ENCODE peak calls at places on chromosomes 11 and 22, in seven cellular contexts. One of them, this sample, is unnamed.

GRCh38 chr11:32960553-32961164 is 55.0 kb upstream of the DEPDC7 start:
- DNase-seq in mesenchymal stem cell: peak
- DNase-seq in IMR-90: peak
- DNase-seq in H1: no peak
- DNase-seq in neuronal stem cell: peak
- DNase-seq in H9: no peak
- DNase-seq in mesendoderm: peak
- DNase-seq in this sample: peak

GRCh38 chr11:69383946-69384547 is 90.1 kb downstream of the MYEOV start:
- DNase-seq in H1: no peak
- DNase-seq in mesenchymal stem cell: no peak
- DNase-seq in H9: no peak
- DNase-seq in neuronal stem cell: no peak
- DNase-seq in IMR-90: no peak
- DNase-seq in mesendoderm: no peak
- DNase-seq in this sample: no peak

GRCh38 chr11:113470233-113470632 is 5.0 kb downstream of the DRD2 start:
- DNase-seq in IMR-90: no peak
- DNase-seq in mesenchymal stem cell: no peak
- DNase-seq in mesendoderm: no peak
- DNase-seq in H1: no peak
- DNase-seq in neuronal stem cell: no peak
- DNase-seq in H9: no peak
- DNase-seq in this sample: no peak

GRCh38 chr11:2796091-2796490 is 89.5 kb downstream of the CDKN1C start:
- DNase-seq in mesenchymal stem cell: no peak
- DNase-seq in H9: no peak
- DNase-seq in H1: peak
- DNase-seq in mesendoderm: no peak
- DNase-seq in IMR-90: no peak
- DNase-seq in neuronal stem cell: no peak
- DNase-seq in this sample: no peak

GRCh38 chr22:44369241-44369652 is 56.5 kb upstream of the SHISAL1 start:
- DNase-seq in IMR-90: no peak
- DNase-seq in H9: peak
- DNase-seq in H1: peak
- DNase-seq in mesenchymal stem cell: no peak
- DNase-seq in neuronal stem cell: no peak
- DNase-seq in mesendoderm: peak
- DNase-seq in this sample: no peak

GRCh38 chr22:44479662-44480061 is 18.4 kb downstream of the RTL6 start:
- DNase-seq in H1: no peak
- DNase-seq in H9: no peak
- DNase-seq in mesendoderm: no peak
- DNase-seq in neuronal stem cell: no peak
- DNase-seq in mesenchymal stem cell: no peak
- DNase-seq in IMR-90: no peak
- DNase-seq in this sample: no peak

GRCh38 chr11:57650739-57651090 is 1.0 kb upstream of the YPEL4 start:
- DNase-seq in neuronal stem cell: no peak
- DNase-seq in H9: no peak
- DNase-seq in H1: no peak
- DNase-seq in IMR-90: no peak
- DNase-seq in mesenchymal stem cell: no peak
- DNase-seq in mesendoderm: peak
- DNase-seq in this sample: peak

GRCh38 chr11:18392434-18393321 is 1.7 kb upstream of the LDHA start:
- DNase-seq in mesendoderm: no peak
- DNase-seq in neuronal stem cell: no peak
- DNase-seq in IMR-90: no peak
- DNase-seq in H1: no peak
- DNase-seq in H9: no peak
- DNase-seq in mesenchymal stem cell: no peak
- DNase-seq in this sample: no peak

GRCh38 chr11:5722622-5723021 is 13.6 kb upstream of the OR56B1 start:
- DNase-seq in H9: no peak
- DNase-seq in neuronal stem cell: no peak
- DNase-seq in mesenchymal stem cell: no peak
- DNase-seq in mesendoderm: no peak
- DNase-seq in H1: no peak
- DNase-seq in IMR-90: no peak
- DNase-seq in this sample: peak

GRCh38 chr11:130146797-130147196 is 12.8 kb upstream of the ST14 start:
- DNase-seq in mesenchymal stem cell: no peak
- DNase-seq in mesendoderm: no peak
- DNase-seq in H9: no peak
- DNase-seq in IMR-90: no peak
- DNase-seq in neuronal stem cell: no peak
- DNase-seq in H1: no peak
- DNase-seq in this sample: peak

GRCh38 chr11:2830030-2830812 is 55.4 kb downstream of the CDKN1C start:
- DNase-seq in IMR-90: no peak
- DNase-seq in H9: no peak
- DNase-seq in mesenchymal stem cell: no peak
- DNase-seq in mesendoderm: no peak
- DNase-seq in H1: no peak
- DNase-seq in neuronal stem cell: no peak
- DNase-seq in this sample: no peak

GRCh38 chr11:1744137-1744878 is 6.1 kb downstream of the IFITM10 start:
- DNase-seq in IMR-90: no peak
- DNase-seq in H9: no peak
- DNase-seq in mesenchymal stem cell: no peak
- DNase-seq in neuronal stem cell: no peak
- DNase-seq in H1: no peak
- DNase-seq in mesendoderm: no peak
- DNase-seq in this sample: peak

GRCh38 chr22:40533712-40534378 is 102.7 kb downstream of the MRTFA start:
- DNase-seq in neuronal stem cell: no peak
- DNase-seq in IMR-90: peak
- DNase-seq in mesenchymal stem cell: peak
- DNase-seq in H1: no peak
- DNase-seq in mesendoderm: peak
- DNase-seq in H9: no peak
- DNase-seq in this sample: peak

GRCh38 chr11:130165601-130166456 is 6.2 kb downstream of the ST14 start:
- DNase-seq in neuronal stem cell: no peak
- DNase-seq in mesenchymal stem cell: no peak
- DNase-seq in mesendoderm: no peak
- DNase-seq in H1: no peak
- DNase-seq in IMR-90: no peak
- DNase-seq in H9: no peak
- DNase-seq in this sample: no peak

GRCh38 chr11:58805065-58805464 is 39.4 kb downstream of the GLYATL2 start:
- DNase-seq in IMR-90: peak
- DNase-seq in neuronal stem cell: no peak
- DNase-seq in H9: no peak
- DNase-seq in mesendoderm: no peak
- DNase-seq in H1: no peak
- DNase-seq in mesenchymal stem cell: no peak
- DNase-seq in this sample: peak

GRCh38 chr11:120752668-120753067 is 241.1 kb downstream of the GRIK4 start:
- DNase-seq in IMR-90: no peak
- DNase-seq in mesenchymal stem cell: no peak
- DNase-seq in mesendoderm: no peak
- DNase-seq in H9: no peak
- DNase-seq in H1: no peak
- DNase-seq in neuronal stem cell: no peak
- DNase-seq in this sample: no peak

GRCh38 chr22:48827228-48827810 is 1000.4 kb downstream of the BRD1 start:
- DNase-seq in IMR-90: no peak
- DNase-seq in H1: peak
- DNase-seq in mesenchymal stem cell: no peak
- DNase-seq in mesendoderm: no peak
- DNase-seq in H9: no peak
- DNase-seq in neuronal stem cell: no peak
- DNase-seq in this sample: no peak

GRCh38 chr11:67607507-67607906 is 771 bp downstream of the NDUFV1 start:
- DNase-seq in IMR-90: no peak
- DNase-seq in H1: no peak
- DNase-seq in neuronal stem cell: no peak
- DNase-seq in mesenchymal stem cell: no peak
- DNase-seq in mesendoderm: no peak
- DNase-seq in H9: no peak
- DNase-seq in this sample: no peak

GRCh38 chr22:45543243-45543642 is 40.6 kb downstream of the FBLN1 start:
- DNase-seq in mesendoderm: no peak
- DNase-seq in H9: no peak
- DNase-seq in neuronal stem cell: no peak
- DNase-seq in H1: no peak
- DNase-seq in IMR-90: no peak
- DNase-seq in mesenchymal stem cell: no peak
- DNase-seq in this sample: no peak

GRCh38 chr11:86414032-86414431 is 39.3 kb downstream of the CCDC81 start:
- DNase-seq in H1: no peak
- DNase-seq in H9: no peak
- DNase-seq in mesendoderm: no peak
- DNase-seq in IMR-90: no peak
- DNase-seq in neuronal stem cell: no peak
- DNase-seq in mesenchymal stem cell: no peak
- DNase-seq in this sample: no peak

GRCh38 chr11:107591098-107591445 is at the start of gene ELMOD1:
- DNase-seq in neuronal stem cell: peak
- DNase-seq in IMR-90: peak
- DNase-seq in mesendoderm: peak
- DNase-seq in H9: peak
- DNase-seq in mesenchymal stem cell: peak
- DNase-seq in H1: peak
- DNase-seq in this sample: peak

GRCh38 chr11:72738199-72739141 is 13.7 kb downstream of the ARAP1 start:
- DNase-seq in mesenchymal stem cell: peak
- DNase-seq in H9: no peak
- DNase-seq in IMR-90: peak
- DNase-seq in H1: no peak
- DNase-seq in mesendoderm: peak
- DNase-seq in neuronal stem cell: no peak
- DNase-seq in this sample: peak

GRCh38 chr22:47055461-47055860 is 293.0 kb downstream of the TBC1D22A start:
- DNase-seq in IMR-90: no peak
- DNase-seq in neuronal stem cell: no peak
- DNase-seq in H1: no peak
- DNase-seq in mesenchymal stem cell: no peak
- DNase-seq in H9: no peak
- DNase-seq in mesendoderm: no peak
- DNase-seq in this sample: no peak

GRCh38 chr22:36304429-36304828 is 51.5 kb downstream of the APOL1 start:
- DNase-seq in H1: no peak
- DNase-seq in mesendoderm: no peak
- DNase-seq in mesenchymal stem cell: peak
- DNase-seq in neuronal stem cell: no peak
- DNase-seq in IMR-90: peak
- DNase-seq in H9: no peak
- DNase-seq in this sample: no peak

GRCh38 chr11:66070604-66071325 is 693 bp downstream of the PACS1 start:
- DNase-seq in mesenchymal stem cell: peak
- DNase-seq in H9: peak
- DNase-seq in IMR-90: peak
- DNase-seq in mesendoderm: peak
- DNase-seq in H1: peak
- DNase-seq in neuronal stem cell: no peak
- DNase-seq in this sample: peak

GRCh38 chr11:120950880-120951279 is 73.0 kb upstream of the TBCEL start:
- DNase-seq in H1: no peak
- DNase-seq in mesendoderm: peak
- DNase-seq in neuronal stem cell: no peak
- DNase-seq in IMR-90: no peak
- DNase-seq in mesenchymal stem cell: no peak
- DNase-seq in H9: no peak
- DNase-seq in this sample: no peak

GRCh38 chr22:29457730-29458129 is 19.3 kb downstream of the RFPL1 start:
- DNase-seq in mesenchymal stem cell: peak
- DNase-seq in mesendoderm: peak
- DNase-seq in H9: peak
- DNase-seq in IMR-90: peak
- DNase-seq in H1: peak
- DNase-seq in neuronal stem cell: peak
- DNase-seq in this sample: peak

GRCh38 chr22:31488988-31489617 is 539 bp downstream of the EIF4ENIF1 start:
- DNase-seq in IMR-90: peak
- DNase-seq in H9: peak
- DNase-seq in neuronal stem cell: peak
- DNase-seq in H1: peak
- DNase-seq in mesendoderm: peak
- DNase-seq in mesenchymal stem cell: peak
- DNase-seq in this sample: peak

GRCh38 chr11:121894581-121894980 is 221.4 kb downstream of the BLID start:
- DNase-seq in IMR-90: peak
- DNase-seq in mesenchymal stem cell: peak
- DNase-seq in H1: no peak
- DNase-seq in H9: no peak
- DNase-seq in mesendoderm: no peak
- DNase-seq in neuronal stem cell: no peak
- DNase-seq in this sample: no peak

GRCh38 chr11:96002754-96003290 is 78.9 kb upstream of the MTMR2 start:
- DNase-seq in mesenchymal stem cell: no peak
- DNase-seq in H1: no peak
- DNase-seq in mesendoderm: no peak
- DNase-seq in H9: no peak
- DNase-seq in neuronal stem cell: no peak
- DNase-seq in IMR-90: no peak
- DNase-seq in this sample: no peak
- H2BK120ac ChIP-seq in mesenchymal stem cell: no peak
- H2BK120ac ChIP-seq in H1: no peak
- H2BK120ac ChIP-seq in mesendoderm: no peak
- H2BK120ac ChIP-seq in H9: no peak
- H2BK120ac ChIP-seq in neuronal stem cell: no peak
- H2BK120ac ChIP-seq in IMR-90: no peak
- H2BK120ac ChIP-seq in this sample: no peak

GRCh38 chr22:50700387-50701075 is 27.9 kb downstream of the SHANK3 start:
- DNase-seq in IMR-90: no peak
- DNase-seq in H1: no peak
- DNase-seq in H9: no peak
- DNase-seq in mesenchymal stem cell: no peak
- DNase-seq in mesendoderm: no peak
- DNase-seq in neuronal stem cell: no peak
- DNase-seq in this sample: no peak
- H2BK5ac ChIP-seq in IMR-90: no peak
- H2BK5ac ChIP-seq in H1: no peak
- H2BK5ac ChIP-seq in H9: no peak
- H2BK5ac ChIP-seq in mesenchymal stem cell: no peak
- H2BK5ac ChIP-seq in mesendoderm: no peak
- H2BK5ac ChIP-seq in neuronal stem cell: peak
- H2BK5ac ChIP-seq in this sample: no peak

GRCh38 chr11:64038500-64038899 is 2.8 kb downstream of the FLRT1 start:
- DNase-seq in H9: no peak
- DNase-seq in mesendoderm: no peak
- DNase-seq in IMR-90: no peak
- DNase-seq in mesenchymal stem cell: no peak
- DNase-seq in H1: no peak
- DNase-seq in neuronal stem cell: no peak
- DNase-seq in this sample: no peak
- H4K8ac ChIP-seq in H9: no peak
- H4K8ac ChIP-seq in mesendoderm: no peak
- H4K8ac ChIP-seq in IMR-90: no peak
- H4K8ac ChIP-seq in mesenchymal stem cell: no peak
- H4K8ac ChIP-seq in H1: no peak
- H4K8ac ChIP-seq in neuronal stem cell: no peak
- H4K8ac ChIP-seq in this sample: no peak

DNA sequence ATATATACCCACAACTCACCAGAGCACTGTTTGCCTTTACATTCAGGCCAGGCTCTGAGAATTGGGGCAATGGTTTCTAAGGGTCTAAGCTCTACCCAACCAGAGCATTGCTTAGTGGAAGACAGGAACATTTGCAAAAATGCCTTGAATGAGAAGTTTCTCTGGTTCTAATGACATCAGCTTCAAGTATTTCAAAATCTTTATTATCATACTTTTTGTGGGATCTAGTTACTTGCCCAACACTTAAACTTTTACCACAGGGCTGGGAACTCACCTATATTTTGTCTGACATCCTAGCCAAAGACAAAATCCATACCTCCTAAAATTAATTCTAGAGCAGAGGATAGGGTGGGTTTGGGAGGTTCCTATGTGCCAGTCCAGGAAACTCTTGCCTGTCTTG is 51.5 kb downstream of the INSC start:
- DNase-seq in H1: no peak
- DNase-seq in mesenchymal stem cell: no peak
- DNase-seq in mesendoderm: no peak
- DNase-seq in neuronal stem cell: no peak
- DNase-seq in IMR-90: no peak
- DNase-seq in H9: no peak
- DNase-seq in this sample: peak
- H2BK120ac ChIP-seq in H1: no peak
- H2BK120ac ChIP-seq in mesenchymal stem cell: no peak
- H2BK120ac ChIP-seq in mesendoderm: no peak
- H2BK120ac ChIP-seq in neuronal stem cell: no peak
- H2BK120ac ChIP-seq in IMR-90: peak
- H2BK120ac ChIP-seq in H9: no peak
- H2BK120ac ChIP-seq in this sample: no peak

This sample was measured in trophoblast cell.